ENCODE peak calls at places on chromosomes 5 and 9, in six cellular contexts. F, W, P, H, T and O are unnamed samples.

GRCh38 chr5:142748568-142749249 is 21.5 kb upstream of the ARHGAP26 start:
- DNase-seq in F (no peak), W (peak), P (peak), H (peak), T (peak), O (peak)

GRCh38 chr9:127606043-127606442 is 6.0 kb upstream of the STXBP1 start:
- DNase-seq in F (no peak), W (no peak), P (no peak), H (no peak), T (no peak), O (no peak)

GRCh38 chr9:115746496-115746895 is 407.1 kb upstream of the PAPPA start:
- DNase-seq in F (no peak), W (peak), P (no peak), H (no peak), T (no peak), O (no peak)

GRCh38 chr9:34674440-34674839 is 12.0 kb upstream of the CCL27 start:
- DNase-seq in F (no peak), W (no peak), P (no peak), H (no peak), T (no peak), O (no peak)

GRCh38 chr5:135024956-135025729 is 8.9 kb downstream of the PITX1 start:
- DNase-seq in F (no peak), W (peak), P (peak), H (peak), T (no peak), O (no peak)

GRCh38 chr5:157562111-157562581 is 13.4 kb downstream of the ADAM19 start:
- DNase-seq in F (no peak), W (peak), P (peak), H (no peak), T (no peak), O (no peak)

GRCh38 chr9:132199056-132199455 is 37.2 kb downstream of the NTNG2 start:
- DNase-seq in F (no peak), W (no peak), P (peak), H (no peak), T (no peak), O (no peak)

GRCh38 chr5:7787770-7788169 is 63.2 kb downstream of the CFAP90 start:
- DNase-seq in F (no peak), W (no peak), P (no peak), H (no peak), T (no peak), O (no peak)

GRCh38 chr5:67354051-67354450 is 157.5 kb upstream of the CD180 start:
- DNase-seq in F (no peak), W (no peak), P (no peak), H (no peak), T (no peak), O (no peak)

GRCh38 chr9:121909111-121909510 is 184.0 kb downstream of the TTLL11 start:
- DNase-seq in F (no peak), W (no peak), P (no peak), H (no peak), T (no peak), O (no peak)

GRCh38 chr5:141875795-141876627 is 2.2 kb downstream of the PCDH1 start:
- DNase-seq in F (no peak), W (no peak), P (no peak), H (peak), T (no peak), O (no peak)

GRCh38 chr9:127522727-127523126 is 71.4 kb downstream of the LRSAM1 start:
- DNase-seq in F (no peak), W (peak), P (peak), H (no peak), T (no peak), O (no peak)

GRCh38 chr5:122067330-122067885 is 10.7 kb downstream of the LOX start:
- DNase-seq in F (no peak), W (no peak), P (peak), H (no peak), T (no peak), O (no peak)

GRCh38 chr5:98827161-98827560 is 53.7 kb downstream of the RGMB start:
- DNase-seq in F (peak), W (peak), P (peak), H (no peak), T (no peak), O (peak)

GRCh38 chr5:65020492-65020891 is 251.8 kb downstream of the CWC27 start:
- DNase-seq in F (no peak), W (peak), P (peak), H (no peak), T (no peak), O (no peak)

GRCh38 chr5:96968614-96969013 is 32.7 kb downstream of the LNPEP start:
- DNase-seq in F (no peak), W (peak), P (no peak), H (no peak), T (no peak), O (no peak)